ENCODE peak calls at places on chromosomes 7 and 10, in eight cellular contexts. One of them, this sample, is unnamed.

GRCh38 chr7:17625038-17625437 is 315.3 kb downstream of the SNX13 start:
- DNase-seq in K562: no peak
- DNase-seq in colonic mucosa: no peak
- DNase-seq in breast epithelium: no peak
- DNase-seq in stomach: no peak
- DNase-seq in astrocyte of the cerebellum: peak
- DNase-seq in GM23248: peak
- DNase-seq in astrocyte: peak
- DNase-seq in this sample: no peak

GRCh38 chr10:78819361-78820006 is 249.3 kb upstream of the ZMIZ1 start:
- DNase-seq in K562: no peak
- DNase-seq in colonic mucosa: no peak
- DNase-seq in breast epithelium: no peak
- DNase-seq in stomach: no peak
- DNase-seq in astrocyte of the cerebellum: no peak
- DNase-seq in GM23248: no peak
- DNase-seq in astrocyte: no peak
- DNase-seq in this sample: no peak

GRCh38 chr10:123462760-123463159 is 203.4 kb upstream of the GPR26 start:
- DNase-seq in K562: no peak
- DNase-seq in colonic mucosa: no peak
- DNase-seq in breast epithelium: no peak
- DNase-seq in stomach: no peak
- DNase-seq in astrocyte of the cerebellum: no peak
- DNase-seq in GM23248: no peak
- DNase-seq in astrocyte: no peak
- DNase-seq in this sample: no peak

GRCh38 chr10:61063035-61063434 is 119.0 kb upstream of the RHOBTB1 start:
- DNase-seq in K562: no peak
- DNase-seq in colonic mucosa: peak
- DNase-seq in breast epithelium: no peak
- DNase-seq in stomach: no peak
- DNase-seq in astrocyte of the cerebellum: peak
- DNase-seq in GM23248: peak
- DNase-seq in astrocyte: peak
- DNase-seq in this sample: no peak

GRCh38 chr7:30026229-30027064 is at the start of gene FKBP14:
- DNase-seq in K562: peak
- DNase-seq in colonic mucosa: peak
- DNase-seq in breast epithelium: peak
- DNase-seq in stomach: peak
- DNase-seq in astrocyte of the cerebellum: peak
- DNase-seq in GM23248: peak
- DNase-seq in astrocyte: peak
- DNase-seq in this sample: peak

GRCh38 chr10:9305018-9305655 is 1250.6 kb downstream of the GATA3 start:
- DNase-seq in K562: no peak
- DNase-seq in colonic mucosa: no peak
- DNase-seq in breast epithelium: no peak
- DNase-seq in stomach: no peak
- DNase-seq in astrocyte of the cerebellum: peak
- DNase-seq in GM23248: peak
- DNase-seq in astrocyte: no peak
- DNase-seq in this sample: no peak

GRCh38 chr7:157397751-157398691 is 61.2 kb downstream of the DNAJB6 start:
- DNase-seq in K562: peak
- DNase-seq in colonic mucosa: peak
- DNase-seq in breast epithelium: no peak
- DNase-seq in stomach: peak
- DNase-seq in astrocyte of the cerebellum: no peak
- DNase-seq in GM23248: peak
- DNase-seq in astrocyte: peak
- DNase-seq in this sample: peak

GRCh38 chr10:48215148-48215982 is 59.1 kb downstream of the FRMPD2 start:
- DNase-seq in K562: peak
- DNase-seq in colonic mucosa: peak
- DNase-seq in breast epithelium: no peak
- DNase-seq in stomach: peak
- DNase-seq in astrocyte of the cerebellum: peak
- DNase-seq in GM23248: peak
- DNase-seq in astrocyte: no peak
- DNase-seq in this sample: peak

GRCh38 chr10:88379575-88379974 is 203.5 kb downstream of the RNLS start:
- DNase-seq in K562: no peak
- DNase-seq in colonic mucosa: peak
- DNase-seq in breast epithelium: no peak
- DNase-seq in stomach: no peak
- DNase-seq in astrocyte of the cerebellum: no peak
- DNase-seq in GM23248: peak
- DNase-seq in astrocyte: peak
- DNase-seq in this sample: no peak

GRCh38 chr10:72009430-72010081 is 45.4 kb downstream of the CHST3 start:
- DNase-seq in K562: no peak
- DNase-seq in colonic mucosa: peak
- DNase-seq in breast epithelium: peak
- DNase-seq in stomach: peak
- DNase-seq in astrocyte of the cerebellum: peak
- DNase-seq in GM23248: peak
- DNase-seq in astrocyte: peak
- DNase-seq in this sample: peak

GRCh38 chr10:79445708-79446450 is 455 bp upstream of the ZCCHC24 start:
- DNase-seq in K562: peak
- DNase-seq in colonic mucosa: peak
- DNase-seq in breast epithelium: peak
- DNase-seq in stomach: peak
- DNase-seq in astrocyte of the cerebellum: peak
- DNase-seq in GM23248: peak
- DNase-seq in astrocyte: peak
- DNase-seq in this sample: peak

GRCh38 chr10:12406764-12407400 is 57.5 kb downstream of the CAMK1D start:
- DNase-seq in K562: no peak
- DNase-seq in colonic mucosa: no peak
- DNase-seq in breast epithelium: no peak
- DNase-seq in stomach: no peak
- DNase-seq in astrocyte of the cerebellum: no peak
- DNase-seq in GM23248: no peak
- DNase-seq in astrocyte: no peak
- DNase-seq in this sample: no peak

GRCh38 chr10:89398003-89398749 is 5.8 kb downstream of the IFIT1 start:
- DNase-seq in K562: no peak
- DNase-seq in colonic mucosa: no peak
- DNase-seq in breast epithelium: no peak
- DNase-seq in stomach: no peak
- DNase-seq in astrocyte of the cerebellum: no peak
- DNase-seq in GM23248: no peak
- DNase-seq in astrocyte: no peak
- DNase-seq in this sample: no peak

GRCh38 chr7:8442814-8443304 is 9.4 kb downstream of the NXPH1 start:
- DNase-seq in K562: peak
- DNase-seq in colonic mucosa: peak
- DNase-seq in breast epithelium: no peak
- DNase-seq in stomach: peak
- DNase-seq in astrocyte of the cerebellum: no peak
- DNase-seq in GM23248: peak
- DNase-seq in astrocyte: peak
- DNase-seq in this sample: peak

GRCh38 chr7:17952387-17952786 is 12.1 kb upstream of the SNX13 start:
- DNase-seq in K562: no peak
- DNase-seq in colonic mucosa: no peak
- DNase-seq in breast epithelium: no peak
- DNase-seq in stomach: no peak
- DNase-seq in astrocyte of the cerebellum: no peak
- DNase-seq in GM23248: no peak
- DNase-seq in astrocyte: no peak
- DNase-seq in this sample: no peak

GRCh38 chr7:4868493-4868892 is 6.7 kb upstream of the PAPOLB start:
- DNase-seq in K562: no peak
- DNase-seq in colonic mucosa: no peak
- DNase-seq in breast epithelium: no peak
- DNase-seq in stomach: no peak
- DNase-seq in astrocyte of the cerebellum: no peak
- DNase-seq in GM23248: no peak
- DNase-seq in astrocyte: no peak
- DNase-seq in this sample: no peak

GRCh38 chr10:114653926-114654325 is 4.1 kb downstream of the ABLIM1 start:
- DNase-seq in K562: no peak
- DNase-seq in colonic mucosa: no peak
- DNase-seq in breast epithelium: no peak
- DNase-seq in stomach: no peak
- DNase-seq in astrocyte of the cerebellum: no peak
- DNase-seq in GM23248: no peak
- DNase-seq in astrocyte: no peak
- DNase-seq in this sample: no peak

GRCh38 chr7:28695300-28696261 is 262.5 kb downstream of the TRIL start:
- DNase-seq in K562: no peak
- DNase-seq in colonic mucosa: no peak
- DNase-seq in breast epithelium: no peak
- DNase-seq in stomach: no peak
- DNase-seq in astrocyte of the cerebellum: no peak
- DNase-seq in GM23248: peak
- DNase-seq in astrocyte: no peak
- DNase-seq in this sample: peak

GRCh38 chr10:71359364-71360046 is 37.2 kb upstream of the CDH23 start:
- DNase-seq in K562: peak
- DNase-seq in colonic mucosa: no peak
- DNase-seq in breast epithelium: no peak
- DNase-seq in stomach: no peak
- DNase-seq in astrocyte of the cerebellum: no peak
- DNase-seq in GM23248: no peak
- DNase-seq in astrocyte: no peak
- DNase-seq in this sample: no peak

GRCh38 chr7:77684030-77684429 is 12.2 kb upstream of the RSBN1L start:
- DNase-seq in K562: no peak
- DNase-seq in colonic mucosa: peak
- DNase-seq in breast epithelium: no peak
- DNase-seq in stomach: no peak
- DNase-seq in astrocyte of the cerebellum: no peak
- DNase-seq in GM23248: peak
- DNase-seq in astrocyte: peak
- DNase-seq in this sample: peak

GRCh38 chr10:78688945-78689935 is 379.5 kb upstream of the ZMIZ1 start:
- DNase-seq in K562: no peak
- DNase-seq in colonic mucosa: no peak
- DNase-seq in breast epithelium: no peak
- DNase-seq in stomach: no peak
- DNase-seq in astrocyte of the cerebellum: no peak
- DNase-seq in GM23248: peak
- DNase-seq in astrocyte: no peak
- DNase-seq in this sample: peak

GRCh38 chr10:100519321-100520051 is at the start of gene SEC31B:
- DNase-seq in K562: no peak
- DNase-seq in colonic mucosa: peak
- DNase-seq in breast epithelium: no peak
- DNase-seq in stomach: peak
- DNase-seq in astrocyte of the cerebellum: no peak
- DNase-seq in GM23248: peak
- DNase-seq in astrocyte: no peak
- DNase-seq in this sample: peak
- H3K4me3 ChIP-seq in K562: no peak
- H3K4me3 ChIP-seq in colonic mucosa: peak
- H3K4me3 ChIP-seq in breast epithelium: peak
- H3K4me3 ChIP-seq in stomach: peak
- H3K4me3 ChIP-seq in astrocyte of the cerebellum: peak
- H3K4me3 ChIP-seq in GM23248: peak
- H3K4me3 ChIP-seq in astrocyte: peak
- H3K4me3 ChIP-seq in this sample: peak

GRCh38 chr7:2249744-2250323 is 7.8 kb downstream of the NUDT1 start:
- DNase-seq in K562: no peak
- DNase-seq in colonic mucosa: no peak
- DNase-seq in breast epithelium: no peak
- DNase-seq in stomach: no peak
- DNase-seq in astrocyte of the cerebellum: no peak
- DNase-seq in GM23248: no peak
- DNase-seq in astrocyte: no peak
- DNase-seq in this sample: no peak
- H3K4me3 ChIP-seq in K562: no peak
- H3K4me3 ChIP-seq in colonic mucosa: no peak
- H3K4me3 ChIP-seq in breast epithelium: no peak
- H3K4me3 ChIP-seq in stomach: no peak
- H3K4me3 ChIP-seq in astrocyte of the cerebellum: no peak
- H3K4me3 ChIP-seq in GM23248: peak
- H3K4me3 ChIP-seq in astrocyte: no peak
- H3K4me3 ChIP-seq in this sample: no peak

GRCh38 chr10:25502453-25502852 is 327.7 kb downstream of the GPR158 start:
- DNase-seq in K562: no peak
- DNase-seq in colonic mucosa: no peak
- DNase-seq in breast epithelium: no peak
- DNase-seq in stomach: no peak
- DNase-seq in astrocyte of the cerebellum: no peak
- DNase-seq in GM23248: no peak
- DNase-seq in astrocyte: no peak
- DNase-seq in this sample: no peak

GRCh38 chr10:25505466-25505865 is 330.7 kb downstream of the GPR158 start:
- DNase-seq in K562: no peak
- DNase-seq in colonic mucosa: no peak
- DNase-seq in breast epithelium: no peak
- DNase-seq in stomach: no peak
- DNase-seq in astrocyte of the cerebellum: no peak
- DNase-seq in GM23248: no peak
- DNase-seq in astrocyte: no peak
- DNase-seq in this sample: no peak

GRCh38 chr10:25501912-25502311 is 327.1 kb downstream of the GPR158 start:
- DNase-seq in K562: no peak
- DNase-seq in colonic mucosa: no peak
- DNase-seq in breast epithelium: no peak
- DNase-seq in stomach: no peak
- DNase-seq in astrocyte of the cerebellum: no peak
- DNase-seq in GM23248: no peak
- DNase-seq in astrocyte: no peak
- DNase-seq in this sample: no peak

GRCh38 chr10:25504838-25505237 is 330.0 kb downstream of the GPR158 start:
- DNase-seq in K562: no peak
- DNase-seq in colonic mucosa: no peak
- DNase-seq in breast epithelium: no peak
- DNase-seq in stomach: no peak
- DNase-seq in astrocyte of the cerebellum: no peak
- DNase-seq in GM23248: no peak
- DNase-seq in astrocyte: no peak
- DNase-seq in this sample: no peak

DNA sequence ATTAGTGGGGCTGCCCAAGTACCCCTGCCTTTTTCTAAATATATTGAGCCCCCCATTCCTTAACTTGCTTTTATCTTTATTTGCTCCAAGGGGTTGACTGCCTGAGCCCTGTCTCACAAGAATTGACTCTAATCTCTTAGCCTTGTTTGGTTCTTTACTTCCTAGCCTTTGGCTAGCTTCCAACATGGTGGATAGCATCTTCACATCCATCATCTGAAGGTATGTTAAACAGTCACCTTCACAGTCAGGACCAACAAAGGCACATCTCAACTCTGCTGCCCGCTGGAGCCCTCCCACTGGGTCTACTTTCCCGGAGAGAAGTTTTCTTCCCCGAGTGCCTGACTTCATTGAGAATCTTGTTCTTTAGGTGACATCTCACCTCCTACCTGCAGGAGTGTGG is 329.5 kb downstream of the GPR158 start:
- DNase-seq in K562: no peak
- DNase-seq in colonic mucosa: no peak
- DNase-seq in breast epithelium: no peak
- DNase-seq in stomach: no peak
- DNase-seq in astrocyte of the cerebellum: no peak
- DNase-seq in GM23248: no peak
- DNase-seq in astrocyte: no peak
- DNase-seq in this sample: no peak
- H3K4me3 ChIP-seq in K562: no peak
- H3K4me3 ChIP-seq in colonic mucosa: no peak
- H3K4me3 ChIP-seq in breast epithelium: no peak
- H3K4me3 ChIP-seq in stomach: no peak
- H3K4me3 ChIP-seq in astrocyte of the cerebellum: no peak
- H3K4me3 ChIP-seq in GM23248: no peak
- H3K4me3 ChIP-seq in astrocyte: no peak
- H3K4me3 ChIP-seq in this sample: no peak

GRCh38 chr7:151630349-151630748 is 110.7 kb upstream of the RHEB start:
- DNase-seq in K562: no peak
- DNase-seq in colonic mucosa: no peak
- DNase-seq in breast epithelium: no peak
- DNase-seq in stomach: no peak
- DNase-seq in astrocyte of the cerebellum: no peak
- DNase-seq in GM23248: no peak
- DNase-seq in astrocyte: no peak
- DNase-seq in this sample: no peak
- H3K4me3 ChIP-seq in K562: no peak
- H3K4me3 ChIP-seq in colonic mucosa: no peak
- H3K4me3 ChIP-seq in breast epithelium: no peak
- H3K4me3 ChIP-seq in stomach: peak
- H3K4me3 ChIP-seq in astrocyte of the cerebellum: peak
- H3K4me3 ChIP-seq in GM23248: peak
- H3K4me3 ChIP-seq in astrocyte: peak
- H3K4me3 ChIP-seq in this sample: peak

This sample was measured in endodermal cell.